ENCODE peak calls at places on chromosomes 12 and 14, in eight cellular contexts. One of them, this sample, is unnamed.

GRCh38 chr12:29043069-29043468 is 106.0 kb upstream of the FAR2 start:
- DNase-seq in naive thymus-derived CD8-positive, alpha-beta T cell: no peak
- DNase-seq in sciatic nerve: no peak
- DNase-seq in stimulated activated CD4-positive, alpha-beta T cell treated with anti-CD3 and anti-CD28 coated beads, TNF-alpha, amount 100 ng/mL, for 48 hours: no peak
- DNase-seq in central memory CD8-positive, alpha-beta T cell: no peak
- DNase-seq in heart left ventricle: no peak
- DNase-seq in KBM-7: no peak
- DNase-seq in activated CD4-positive, CD25-positive, alpha-beta regulatory T cell treated with anti-CD3 and anti-CD28 coated beads, Interleukin-2, amount 50 U/mL, for 16 hours: no peak
- DNase-seq in this sample: no peak

GRCh38 chr14:76904100-76904739 is 78.0 kb downstream of the LRRC74A start:
- DNase-seq in naive thymus-derived CD8-positive, alpha-beta T cell: no peak
- DNase-seq in sciatic nerve: no peak
- DNase-seq in stimulated activated CD4-positive, alpha-beta T cell treated with anti-CD3 and anti-CD28 coated beads, TNF-alpha, amount 100 ng/mL, for 48 hours: no peak
- DNase-seq in central memory CD8-positive, alpha-beta T cell: no peak
- DNase-seq in heart left ventricle: peak; percentile 54
- DNase-seq in KBM-7: no peak
- DNase-seq in activated CD4-positive, CD25-positive, alpha-beta regulatory T cell treated with anti-CD3 and anti-CD28 coated beads, Interleukin-2, amount 50 U/mL, for 16 hours: no peak
- DNase-seq in this sample: peak; percentile 71

GRCh38 chr14:105589161-105589925 is 63.0 kb downstream of the TMEM121 start:
- DNase-seq in naive thymus-derived CD8-positive, alpha-beta T cell: no peak
- DNase-seq in sciatic nerve: no peak
- DNase-seq in stimulated activated CD4-positive, alpha-beta T cell treated with anti-CD3 and anti-CD28 coated beads, TNF-alpha, amount 100 ng/mL, for 48 hours: no peak
- DNase-seq in central memory CD8-positive, alpha-beta T cell: no peak
- DNase-seq in heart left ventricle: no peak
- DNase-seq in KBM-7: no peak
- DNase-seq in activated CD4-positive, CD25-positive, alpha-beta regulatory T cell treated with anti-CD3 and anti-CD28 coated beads, Interleukin-2, amount 50 U/mL, for 16 hours: no peak
- DNase-seq in this sample: no peak

GRCh38 chr12:48969160-48969771 is 2.3 kb downstream of the WNT10B start:
- DNase-seq in naive thymus-derived CD8-positive, alpha-beta T cell: no peak
- DNase-seq in sciatic nerve: no peak
- DNase-seq in stimulated activated CD4-positive, alpha-beta T cell treated with anti-CD3 and anti-CD28 coated beads, TNF-alpha, amount 100 ng/mL, for 48 hours: no peak
- DNase-seq in central memory CD8-positive, alpha-beta T cell: no peak
- DNase-seq in heart left ventricle: no peak
- DNase-seq in KBM-7: no peak
- DNase-seq in activated CD4-positive, CD25-positive, alpha-beta regulatory T cell treated with anti-CD3 and anti-CD28 coated beads, Interleukin-2, amount 50 U/mL, for 16 hours: no peak
- DNase-seq in this sample: no peak

GRCh38 chr14:54686871-54687749 is 120.2 kb downstream of the SAMD4A start:
- DNase-seq in naive thymus-derived CD8-positive, alpha-beta T cell: no peak
- DNase-seq in sciatic nerve: no peak
- DNase-seq in stimulated activated CD4-positive, alpha-beta T cell treated with anti-CD3 and anti-CD28 coated beads, TNF-alpha, amount 100 ng/mL, for 48 hours: no peak
- DNase-seq in central memory CD8-positive, alpha-beta T cell: no peak
- DNase-seq in heart left ventricle: peak; percentile 65
- DNase-seq in KBM-7: no peak
- DNase-seq in activated CD4-positive, CD25-positive, alpha-beta regulatory T cell treated with anti-CD3 and anti-CD28 coated beads, Interleukin-2, amount 50 U/mL, for 16 hours: no peak
- DNase-seq in this sample: no peak

GRCh38 chr14:52895000-52895399 is 55.9 kb downstream of the FERMT2 start:
- DNase-seq in naive thymus-derived CD8-positive, alpha-beta T cell: no peak
- DNase-seq in sciatic nerve: no peak
- DNase-seq in stimulated activated CD4-positive, alpha-beta T cell treated with anti-CD3 and anti-CD28 coated beads, TNF-alpha, amount 100 ng/mL, for 48 hours: no peak
- DNase-seq in central memory CD8-positive, alpha-beta T cell: no peak
- DNase-seq in heart left ventricle: no peak
- DNase-seq in KBM-7: peak; percentile 32
- DNase-seq in activated CD4-positive, CD25-positive, alpha-beta regulatory T cell treated with anti-CD3 and anti-CD28 coated beads, Interleukin-2, amount 50 U/mL, for 16 hours: no peak
- DNase-seq in this sample: no peak

GRCh38 chr14:71497645-71498086 is 434.6 kb upstream of the RGS6 start:
- DNase-seq in naive thymus-derived CD8-positive, alpha-beta T cell: no peak
- DNase-seq in sciatic nerve: no peak
- DNase-seq in stimulated activated CD4-positive, alpha-beta T cell treated with anti-CD3 and anti-CD28 coated beads, TNF-alpha, amount 100 ng/mL, for 48 hours: no peak
- DNase-seq in central memory CD8-positive, alpha-beta T cell: no peak
- DNase-seq in heart left ventricle: no peak
- DNase-seq in KBM-7: no peak
- DNase-seq in activated CD4-positive, CD25-positive, alpha-beta regulatory T cell treated with anti-CD3 and anti-CD28 coated beads, Interleukin-2, amount 50 U/mL, for 16 hours: no peak
- DNase-seq in this sample: no peak

GRCh38 chr12:45509187-45509586 is 220.3 kb upstream of the ARID2 start:
- DNase-seq in naive thymus-derived CD8-positive, alpha-beta T cell: no peak
- DNase-seq in sciatic nerve: no peak
- DNase-seq in stimulated activated CD4-positive, alpha-beta T cell treated with anti-CD3 and anti-CD28 coated beads, TNF-alpha, amount 100 ng/mL, for 48 hours: no peak
- DNase-seq in central memory CD8-positive, alpha-beta T cell: no peak
- DNase-seq in heart left ventricle: no peak
- DNase-seq in KBM-7: peak; percentile 83
- DNase-seq in activated CD4-positive, CD25-positive, alpha-beta regulatory T cell treated with anti-CD3 and anti-CD28 coated beads, Interleukin-2, amount 50 U/mL, for 16 hours: no peak
- DNase-seq in this sample: no peak

GRCh38 chr14:80260649-80261048 is 49.3 kb upstream of the DIO2 start:
- DNase-seq in naive thymus-derived CD8-positive, alpha-beta T cell: no peak
- DNase-seq in sciatic nerve: no peak
- DNase-seq in stimulated activated CD4-positive, alpha-beta T cell treated with anti-CD3 and anti-CD28 coated beads, TNF-alpha, amount 100 ng/mL, for 48 hours: no peak
- DNase-seq in central memory CD8-positive, alpha-beta T cell: no peak
- DNase-seq in heart left ventricle: no peak
- DNase-seq in KBM-7: no peak
- DNase-seq in activated CD4-positive, CD25-positive, alpha-beta regulatory T cell treated with anti-CD3 and anti-CD28 coated beads, Interleukin-2, amount 50 U/mL, for 16 hours: no peak
- DNase-seq in this sample: no peak

GRCh38 chr14:39247256-39247655 is 13.5 kb downstream of the MIA2 start:
- DNase-seq in naive thymus-derived CD8-positive, alpha-beta T cell: no peak
- DNase-seq in sciatic nerve: no peak
- DNase-seq in stimulated activated CD4-positive, alpha-beta T cell treated with anti-CD3 and anti-CD28 coated beads, TNF-alpha, amount 100 ng/mL, for 48 hours: no peak
- DNase-seq in central memory CD8-positive, alpha-beta T cell: no peak
- DNase-seq in heart left ventricle: no peak
- DNase-seq in KBM-7: no peak
- DNase-seq in activated CD4-positive, CD25-positive, alpha-beta regulatory T cell treated with anti-CD3 and anti-CD28 coated beads, Interleukin-2, amount 50 U/mL, for 16 hours: no peak
- DNase-seq in this sample: peak; percentile 42

GRCh38 chr14:84591827-84592540 is 938.0 kb upstream of the FLRT2 start:
- DNase-seq in naive thymus-derived CD8-positive, alpha-beta T cell: no peak
- DNase-seq in sciatic nerve: no peak
- DNase-seq in stimulated activated CD4-positive, alpha-beta T cell treated with anti-CD3 and anti-CD28 coated beads, TNF-alpha, amount 100 ng/mL, for 48 hours: no peak
- DNase-seq in central memory CD8-positive, alpha-beta T cell: no peak
- DNase-seq in heart left ventricle: no peak
- DNase-seq in KBM-7: no peak
- DNase-seq in activated CD4-positive, CD25-positive, alpha-beta regulatory T cell treated with anti-CD3 and anti-CD28 coated beads, Interleukin-2, amount 50 U/mL, for 16 hours: no peak
- DNase-seq in this sample: no peak

GRCh38 chr12:14803830-14804160 is 325 bp downstream of the C12orf60 start:
- DNase-seq in naive thymus-derived CD8-positive, alpha-beta T cell: no peak
- DNase-seq in sciatic nerve: no peak
- DNase-seq in stimulated activated CD4-positive, alpha-beta T cell treated with anti-CD3 and anti-CD28 coated beads, TNF-alpha, amount 100 ng/mL, for 48 hours: no peak
- DNase-seq in central memory CD8-positive, alpha-beta T cell: no peak
- DNase-seq in heart left ventricle: no peak
- DNase-seq in KBM-7: no peak
- DNase-seq in activated CD4-positive, CD25-positive, alpha-beta regulatory T cell treated with anti-CD3 and anti-CD28 coated beads, Interleukin-2, amount 50 U/mL, for 16 hours: no peak
- DNase-seq in this sample: peak; percentile 87

GRCh38 chr12:17593715-17594406 is 496.1 kb downstream of the RERGL start:
- DNase-seq in naive thymus-derived CD8-positive, alpha-beta T cell: no peak
- DNase-seq in sciatic nerve: no peak
- DNase-seq in stimulated activated CD4-positive, alpha-beta T cell treated with anti-CD3 and anti-CD28 coated beads, TNF-alpha, amount 100 ng/mL, for 48 hours: no peak
- DNase-seq in central memory CD8-positive, alpha-beta T cell: no peak
- DNase-seq in heart left ventricle: no peak
- DNase-seq in KBM-7: no peak
- DNase-seq in activated CD4-positive, CD25-positive, alpha-beta regulatory T cell treated with anti-CD3 and anti-CD28 coated beads, Interleukin-2, amount 50 U/mL, for 16 hours: no peak
- DNase-seq in this sample: no peak

GRCh38 chr12:48197967-48198618 is 5.0 kb downstream of the OR10AD1 start:
- DNase-seq in naive thymus-derived CD8-positive, alpha-beta T cell: peak; percentile 82
- DNase-seq in sciatic nerve: peak; percentile 97
- DNase-seq in stimulated activated CD4-positive, alpha-beta T cell treated with anti-CD3 and anti-CD28 coated beads, TNF-alpha, amount 100 ng/mL, for 48 hours: peak; percentile 89
- DNase-seq in central memory CD8-positive, alpha-beta T cell: peak; percentile 75
- DNase-seq in heart left ventricle: peak; percentile 99
- DNase-seq in KBM-7: peak; percentile 60
- DNase-seq in activated CD4-positive, CD25-positive, alpha-beta regulatory T cell treated with anti-CD3 and anti-CD28 coated beads, Interleukin-2, amount 50 U/mL, for 16 hours: peak; percentile 84
- DNase-seq in this sample: peak; percentile 87

GRCh38 chr14:104888489-104889373 is 23.7 kb downstream of the CEP170B start:
- DNase-seq in naive thymus-derived CD8-positive, alpha-beta T cell: no peak
- DNase-seq in sciatic nerve: peak; percentile 57
- DNase-seq in stimulated activated CD4-positive, alpha-beta T cell treated with anti-CD3 and anti-CD28 coated beads, TNF-alpha, amount 100 ng/mL, for 48 hours: no peak
- DNase-seq in central memory CD8-positive, alpha-beta T cell: no peak
- DNase-seq in heart left ventricle: peak; percentile 26
- DNase-seq in KBM-7: no peak
- DNase-seq in activated CD4-positive, CD25-positive, alpha-beta regulatory T cell treated with anti-CD3 and anti-CD28 coated beads, Interleukin-2, amount 50 U/mL, for 16 hours: no peak
- DNase-seq in this sample: no peak

GRCh38 chr12:30796508-30796780 is 41.7 kb upstream of the CAPRIN2 start:
- DNase-seq in naive thymus-derived CD8-positive, alpha-beta T cell: no peak
- DNase-seq in sciatic nerve: peak; percentile 62
- DNase-seq in stimulated activated CD4-positive, alpha-beta T cell treated with anti-CD3 and anti-CD28 coated beads, TNF-alpha, amount 100 ng/mL, for 48 hours: no peak
- DNase-seq in central memory CD8-positive, alpha-beta T cell: no peak
- DNase-seq in heart left ventricle: no peak
- DNase-seq in KBM-7: no peak
- DNase-seq in activated CD4-positive, CD25-positive, alpha-beta regulatory T cell treated with anti-CD3 and anti-CD28 coated beads, Interleukin-2, amount 50 U/mL, for 16 hours: no peak
- DNase-seq in this sample: no peak

GRCh38 chr12:122215789-122216188 is 10.1 kb downstream of the DIABLO start:
- DNase-seq in naive thymus-derived CD8-positive, alpha-beta T cell: no peak
- DNase-seq in sciatic nerve: no peak
- DNase-seq in stimulated activated CD4-positive, alpha-beta T cell treated with anti-CD3 and anti-CD28 coated beads, TNF-alpha, amount 100 ng/mL, for 48 hours: no peak
- DNase-seq in central memory CD8-positive, alpha-beta T cell: no peak
- DNase-seq in heart left ventricle: no peak
- DNase-seq in KBM-7: no peak
- DNase-seq in activated CD4-positive, CD25-positive, alpha-beta regulatory T cell treated with anti-CD3 and anti-CD28 coated beads, Interleukin-2, amount 50 U/mL, for 16 hours: no peak
- DNase-seq in this sample: no peak

GRCh38 chr14:71235865-71236264 is 328.6 kb downstream of the PCNX1 start:
- DNase-seq in naive thymus-derived CD8-positive, alpha-beta T cell: no peak
- DNase-seq in sciatic nerve: no peak
- DNase-seq in stimulated activated CD4-positive, alpha-beta T cell treated with anti-CD3 and anti-CD28 coated beads, TNF-alpha, amount 100 ng/mL, for 48 hours: no peak
- DNase-seq in central memory CD8-positive, alpha-beta T cell: no peak
- DNase-seq in heart left ventricle: peak; percentile 65
- DNase-seq in KBM-7: peak; percentile 14
- DNase-seq in activated CD4-positive, CD25-positive, alpha-beta regulatory T cell treated with anti-CD3 and anti-CD28 coated beads, Interleukin-2, amount 50 U/mL, for 16 hours: no peak
- DNase-seq in this sample: no peak

GRCh38 chr12:19869413-19869812 is 430.1 kb downstream of the AEBP2 start:
- DNase-seq in naive thymus-derived CD8-positive, alpha-beta T cell: no peak
- DNase-seq in sciatic nerve: no peak
- DNase-seq in stimulated activated CD4-positive, alpha-beta T cell treated with anti-CD3 and anti-CD28 coated beads, TNF-alpha, amount 100 ng/mL, for 48 hours: no peak
- DNase-seq in central memory CD8-positive, alpha-beta T cell: no peak
- DNase-seq in heart left ventricle: no peak
- DNase-seq in KBM-7: no peak
- DNase-seq in activated CD4-positive, CD25-positive, alpha-beta regulatory T cell treated with anti-CD3 and anti-CD28 coated beads, Interleukin-2, amount 50 U/mL, for 16 hours: no peak
- DNase-seq in this sample: no peak

GRCh38 chr12:127829974-127830543 is 436.9 kb upstream of the TMEM132C start:
- DNase-seq in naive thymus-derived CD8-positive, alpha-beta T cell: no peak
- DNase-seq in sciatic nerve: no peak
- DNase-seq in stimulated activated CD4-positive, alpha-beta T cell treated with anti-CD3 and anti-CD28 coated beads, TNF-alpha, amount 100 ng/mL, for 48 hours: no peak
- DNase-seq in central memory CD8-positive, alpha-beta T cell: no peak
- DNase-seq in heart left ventricle: no peak
- DNase-seq in KBM-7: no peak
- DNase-seq in activated CD4-positive, CD25-positive, alpha-beta regulatory T cell treated with anti-CD3 and anti-CD28 coated beads, Interleukin-2, amount 50 U/mL, for 16 hours: no peak
- DNase-seq in this sample: no peak

GRCh38 chr14:37843969-37844607 is 248.7 kb downstream of the TTC6 start:
- DNase-seq in naive thymus-derived CD8-positive, alpha-beta T cell: no peak
- DNase-seq in sciatic nerve: no peak
- DNase-seq in stimulated activated CD4-positive, alpha-beta T cell treated with anti-CD3 and anti-CD28 coated beads, TNF-alpha, amount 100 ng/mL, for 48 hours: no peak
- DNase-seq in central memory CD8-positive, alpha-beta T cell: no peak
- DNase-seq in heart left ventricle: no peak
- DNase-seq in KBM-7: no peak
- DNase-seq in activated CD4-positive, CD25-positive, alpha-beta regulatory T cell treated with anti-CD3 and anti-CD28 coated beads, Interleukin-2, amount 50 U/mL, for 16 hours: no peak
- DNase-seq in this sample: no peak

This sample was measured in kidney glomerular epithelial cell.